ENCODE peak calls at places on chromosomes 5 and 9, in five cellular contexts. N, T, R, P and J are unnamed samples.

GRCh38 chr9:102700936-102701335 is 294.2 kb upstream of the CYLC2 start:
- DNase-seq in N (no peak), T (no peak), R (no peak), P (no peak), J (no peak)

GRCh38 chr9:3205421-3206095 is 320.2 kb downstream of the RFX3 start:
- DNase-seq in N (no peak), T (no peak), R (no peak), P (no peak), J (peak; percentile 11)

GRCh38 chr5:80190960-80191359 is 64.9 kb downstream of the SERINC5 start:
- DNase-seq in N (no peak), T (no peak), R (no peak), P (no peak), J (no peak)

GRCh38 chr5:126445502-126446174 is 22.4 kb downstream of the GRAMD2B start:
- DNase-seq in N (no peak), T (no peak), R (peak; percentile 24), P (peak; percentile 46), J (no peak)

GRCh38 chr9:114178076-114178475 is 22.7 kb downstream of the COL27A1 start:
- DNase-seq in N (no peak), T (no peak), R (no peak), P (no peak), J (no peak)

GRCh38 chr5:135887881-135888614 is 7.6 kb downstream of the IL9 start:
- DNase-seq in N (peak; percentile 69), T (peak; percentile 67), R (no peak), P (peak; percentile 52), J (peak; percentile 68)

GRCh38 chr9:686381-686813 is 155.1 kb upstream of the DMRT1 start:
- DNase-seq in N (no peak), T (no peak), R (peak; percentile 40), P (no peak), J (peak; percentile 45)

GRCh38 chr5:135472141-135472540 is 20.0 kb upstream of the TIFAB start:
- DNase-seq in N (no peak), T (no peak), R (no peak), P (no peak), J (no peak)

GRCh38 chr5:173883347-173883924 is 4.7 kb upstream of the CPEB4 start:
- DNase-seq in N (no peak), T (no peak), R (no peak), P (no peak), J (no peak)

GRCh38 chr9:36873247-36873875 is 160.7 kb downstream of the PAX5 start:
- DNase-seq in N (peak; percentile 81), T (peak; percentile 69), R (peak; percentile 33), P (peak; percentile 49), J (peak; percentile 50)

GRCh38 chr5:96691503-96692303 is 29.5 kb downstream of the CAST start:
- DNase-seq in N (no peak), T (no peak), R (peak; percentile 45), P (peak; percentile 51), J (no peak)

GRCh38 chr5:64838376-64838775 is 69.6 kb downstream of the CWC27 start:
- DNase-seq in N (no peak), T (no peak), R (no peak), P (peak; percentile 68), J (peak; percentile 52)

GRCh38 chr5:76604838-76605237 is 18.4 kb downstream of the F2RL2 start:
- DNase-seq in N (no peak), T (no peak), R (no peak), P (peak; percentile 64), J (peak; percentile 61)

GRCh38 chr5:74866653-74867162 is 521 bp upstream of the FAM169A start:
- DNase-seq in N (peak; percentile 61), T (peak; percentile 87), R (no peak), P (no peak), J (no peak)

GRCh38 chr5:28216939-28217360 is 1178.6 kb upstream of the CDH9 start:
- DNase-seq in N (no peak), T (no peak), R (no peak), P (no peak), J (no peak)

DNA sequence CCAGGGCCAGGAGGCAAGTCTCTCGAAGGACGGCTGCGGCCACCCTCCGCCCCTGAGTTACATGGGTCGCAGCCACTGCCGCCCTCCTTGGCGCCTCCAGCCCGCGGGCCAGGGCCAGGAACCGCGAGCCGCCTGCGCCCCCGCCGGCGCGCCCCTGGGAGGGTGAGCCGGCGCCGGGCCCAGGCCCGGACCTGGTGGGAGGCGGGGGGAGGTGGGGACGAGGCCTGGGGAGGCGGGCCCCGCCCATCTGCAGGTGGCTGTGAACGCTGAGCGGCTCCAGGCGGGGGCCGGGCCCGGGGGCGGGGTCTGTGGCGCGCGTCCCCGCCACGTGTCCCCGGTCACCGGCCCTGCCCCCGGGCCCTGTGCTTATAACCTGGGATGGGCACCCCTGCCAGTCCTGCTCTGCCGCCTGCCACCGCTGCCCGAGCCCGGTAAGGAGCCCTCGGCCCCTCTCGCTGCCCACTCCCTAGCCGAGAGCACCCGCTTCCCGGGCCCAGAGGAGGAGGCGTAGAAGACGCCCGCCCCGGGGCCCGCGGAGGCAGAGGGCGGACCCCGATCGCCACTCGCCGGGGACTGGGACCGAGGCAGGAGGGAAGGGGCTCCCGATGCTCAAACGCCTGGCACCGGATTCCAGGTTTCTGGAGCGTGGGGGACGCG is at the start of gene ASS1:
- DNase-seq in N (peak; percentile 87), T (peak; percentile 80), R (peak; percentile 75), P (no peak), J (no peak)
- H3K4me1 ChIP-seq in N (peaks cover 13% of the 10 kb centered on the region), T (peaks cover 14% of the 10 kb centered on the region), R (peaks cover 35% of the 10 kb centered on the region), P (peaks cover 32% of the 10 kb centered on the region), J (peaks cover 36% of the 10 kb centered on the region)

GRCh38 chr9:16628421-16628820 is 242.0 kb downstream of the BNC2 start:
- DNase-seq in N (no peak), T (no peak), R (no peak), P (peak; percentile 65), J (no peak)
- H2AK5ac ChIP-seq in N (no peak overlapping the region), T (no peak overlapping the region), R (no peak overlapping the region), P (peak overlapping the region; percentile 12), J (no peak overlapping the region)

GRCh38 chr9:73215249-73215648 is 63.6 kb downstream of the ANXA1 start:
- DNase-seq in N (peak; percentile 79), T (peak; percentile 92), R (no peak), P (no peak), J (no peak)
- H3K18ac ChIP-seq in N (no peak overlapping the region), T (no peak overlapping the region), R (no peak overlapping the region), P (no peak overlapping the region), J (no peak overlapping the region)

DNA sequence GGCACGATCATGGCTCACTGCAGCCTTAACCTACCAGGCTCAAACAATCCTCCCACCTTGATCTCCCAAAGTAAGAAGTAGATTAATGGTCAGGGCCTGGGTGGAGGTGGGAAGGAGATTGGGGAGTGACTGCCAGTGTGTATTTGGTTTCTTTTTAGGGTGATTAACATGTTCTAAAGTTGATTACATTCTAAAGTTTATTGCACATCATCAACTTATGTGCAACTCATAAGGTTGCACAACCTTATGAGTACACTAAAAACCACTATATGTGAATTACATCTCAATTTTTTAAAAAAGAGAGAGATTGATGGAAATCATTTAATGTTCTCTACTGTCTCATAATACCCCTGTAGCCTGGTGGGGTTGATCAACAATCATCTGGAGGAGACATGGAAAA is 218.1 kb downstream of the AOPEP start:
- DNase-seq in N (no peak), T (no peak), R (no peak), P (peak; percentile 62), J (peak; percentile 42)
- H3K4me1 ChIP-seq in N (no peaks in the 10 kb centered on the region), T (peaks cover 16% of the 10 kb centered on the region), R (peaks cover 18% of the 10 kb centered on the region), P (peaks cover 20% of the 10 kb centered on the region), J (peaks cover 12% of the 10 kb centered on the region)

GRCh38 chr5:159045165-159045811 is 54.4 kb downstream of the EBF1 start:
- DNase-seq in N (no peak), T (no peak), R (no peak), P (no peak), J (no peak)

GRCh38 chr5:159050408-159051091 is 49.2 kb downstream of the EBF1 start:
- DNase-seq in N (no peak), T (peak; percentile 39), R (no peak), P (peak; percentile 32), J (peak; percentile 73)

GRCh38 chr5:159047081-159047480 is 52.6 kb downstream of the EBF1 start:
- DNase-seq in N (no peak), T (no peak), R (no peak), P (peak; percentile 74), J (peak; percentile 41)

GRCh38 chr5:159049844-159050318 is 49.8 kb downstream of the EBF1 start:
- DNase-seq in N (no peak), T (peak; percentile 33), R (no peak), P (peak; percentile 57), J (peak; percentile 76)

DNA sequence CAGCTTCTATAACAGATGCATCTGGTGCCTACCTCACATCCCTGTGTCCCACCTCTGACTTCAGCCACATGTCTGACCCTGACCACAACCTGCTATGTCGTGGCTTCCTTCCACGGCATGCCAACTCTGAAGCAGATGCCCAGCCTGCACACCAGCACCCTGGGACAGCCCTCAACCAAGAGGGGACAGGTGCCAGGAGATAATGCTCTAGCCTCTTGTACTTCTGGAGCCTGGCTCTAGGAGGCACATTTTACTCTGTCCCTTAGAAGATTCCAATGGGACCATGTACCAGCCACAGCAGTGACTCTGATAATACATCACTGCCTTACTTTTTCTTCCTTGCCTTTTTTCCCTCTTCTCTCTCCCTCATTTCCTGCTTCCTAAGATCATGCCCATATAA is 51.4 kb downstream of the EBF1 start:
- DNase-seq in N (no peak), T (no peak), R (no peak), P (no peak), J (no peak)
- H2AK5ac ChIP-seq in N (no peak overlapping the region), T (no peak overlapping the region), R (no peak overlapping the region), P (no peak overlapping the region), J (no peak overlapping the region)